ENCODE peak calls at places on chromosomes 5 and 9, in nine cellular contexts. One of them, this sample, is unnamed.
A peak's percentile ranks its signal among the peaks of the same experiment; 100 is the strongest.

GRCh38 chr5:178667685-178668084 is 40.8 kb upstream of the CLK4 start:
- DNase-seq in stomach: no peak
- DNase-seq in cardiac muscle cell: no peak
- DNase-seq in lower lobe of right lung: no peak
- DNase-seq in PC-3: no peak
- DNase-seq in colonic mucosa: no peak
- DNase-seq in PC-9: no peak
- DNase-seq in esophagus squamous epithelium: no peak
- DNase-seq in psoas muscle: no peak
- DNase-seq in this sample: no peak

GRCh38 chr9:3241290-3241689 is 284.5 kb downstream of the RFX3 start:
- DNase-seq in stomach: no peak
- DNase-seq in cardiac muscle cell: peak; percentile 33
- DNase-seq in lower lobe of right lung: no peak
- DNase-seq in PC-3: no peak
- DNase-seq in colonic mucosa: no peak
- DNase-seq in PC-9: no peak
- DNase-seq in esophagus squamous epithelium: no peak
- DNase-seq in psoas muscle: no peak
- DNase-seq in this sample: no peak

GRCh38 chr9:87372401-87372851 is 125.2 kb upstream of the DAPK1 start:
- DNase-seq in stomach: no peak
- DNase-seq in cardiac muscle cell: no peak
- DNase-seq in lower lobe of right lung: no peak
- DNase-seq in PC-3: no peak
- DNase-seq in colonic mucosa: no peak
- DNase-seq in PC-9: peak; percentile 66
- DNase-seq in esophagus squamous epithelium: no peak
- DNase-seq in psoas muscle: no peak
- DNase-seq in this sample: peak; percentile 24

GRCh38 chr5:10507575-10508024 is 56.3 kb upstream of the ANKRD33B start:
- DNase-seq in stomach: no peak
- DNase-seq in cardiac muscle cell: no peak
- DNase-seq in lower lobe of right lung: no peak
- DNase-seq in PC-3: peak; percentile 78
- DNase-seq in colonic mucosa: no peak
- DNase-seq in PC-9: no peak
- DNase-seq in esophagus squamous epithelium: no peak
- DNase-seq in psoas muscle: no peak
- DNase-seq in this sample: no peak

GRCh38 chr9:77092536-77092935 is 73.1 kb downstream of the FOXB2 start:
- DNase-seq in stomach: no peak
- DNase-seq in cardiac muscle cell: peak; percentile 16
- DNase-seq in lower lobe of right lung: no peak
- DNase-seq in PC-3: peak; percentile 35
- DNase-seq in colonic mucosa: no peak
- DNase-seq in PC-9: no peak
- DNase-seq in esophagus squamous epithelium: no peak
- DNase-seq in psoas muscle: no peak
- DNase-seq in this sample: no peak

GRCh38 chr5:20680718-20681302 is 692.8 kb upstream of the CDH18 start:
- DNase-seq in stomach: no peak
- DNase-seq in cardiac muscle cell: no peak
- DNase-seq in lower lobe of right lung: no peak
- DNase-seq in PC-3: no peak
- DNase-seq in colonic mucosa: no peak
- DNase-seq in PC-9: no peak
- DNase-seq in esophagus squamous epithelium: no peak
- DNase-seq in psoas muscle: no peak
- DNase-seq in this sample: no peak

GRCh38 chr9:70868661-70869652 is 252.5 kb downstream of the TRPM3 start:
- DNase-seq in stomach: peak; percentile 25
- DNase-seq in cardiac muscle cell: peak; percentile 92
- DNase-seq in lower lobe of right lung: no peak
- DNase-seq in PC-3: no peak
- DNase-seq in colonic mucosa: no peak
- DNase-seq in PC-9: no peak
- DNase-seq in esophagus squamous epithelium: no peak
- DNase-seq in psoas muscle: no peak
- DNase-seq in this sample: peak; percentile 12

GRCh38 chr9:77386187-77386586 is 208.9 kb downstream of the VPS13A start:
- DNase-seq in stomach: no peak
- DNase-seq in cardiac muscle cell: no peak
- DNase-seq in lower lobe of right lung: no peak
- DNase-seq in PC-3: no peak
- DNase-seq in colonic mucosa: no peak
- DNase-seq in PC-9: no peak
- DNase-seq in esophagus squamous epithelium: no peak
- DNase-seq in psoas muscle: no peak
- DNase-seq in this sample: no peak

GRCh38 chr5:93305984-93306383 is 275.0 kb downstream of the NR2F1-AS1 start:
- DNase-seq in stomach: no peak
- DNase-seq in cardiac muscle cell: no peak
- DNase-seq in lower lobe of right lung: no peak
- DNase-seq in PC-3: peak; percentile 86
- DNase-seq in colonic mucosa: no peak
- DNase-seq in PC-9: peak; percentile 53
- DNase-seq in esophagus squamous epithelium: no peak
- DNase-seq in psoas muscle: no peak
- DNase-seq in this sample: peak; percentile 12

GRCh38 chr5:172746725-172747124 is 24.3 kb downstream of the DUSP1 start:
- DNase-seq in stomach: no peak
- DNase-seq in cardiac muscle cell: no peak
- DNase-seq in lower lobe of right lung: no peak
- DNase-seq in PC-3: no peak
- DNase-seq in colonic mucosa: no peak
- DNase-seq in PC-9: no peak
- DNase-seq in esophagus squamous epithelium: no peak
- DNase-seq in psoas muscle: no peak
- DNase-seq in this sample: no peak

GRCh38 chr5:172745406-172745805 is 25.6 kb downstream of the DUSP1 start:
- DNase-seq in stomach: no peak
- DNase-seq in cardiac muscle cell: no peak
- DNase-seq in lower lobe of right lung: no peak
- DNase-seq in PC-3: no peak
- DNase-seq in colonic mucosa: no peak
- DNase-seq in PC-9: no peak
- DNase-seq in esophagus squamous epithelium: no peak
- DNase-seq in psoas muscle: no peak
- DNase-seq in this sample: no peak

GRCh38 chr5:172747471-172747870 is 23.5 kb downstream of the DUSP1 start:
- DNase-seq in stomach: no peak
- DNase-seq in cardiac muscle cell: no peak
- DNase-seq in lower lobe of right lung: no peak
- DNase-seq in PC-3: no peak
- DNase-seq in colonic mucosa: no peak
- DNase-seq in PC-9: no peak
- DNase-seq in esophagus squamous epithelium: no peak
- DNase-seq in psoas muscle: no peak
- DNase-seq in this sample: no peak

GRCh38 chr5:172744106-172745104 is 26.6 kb downstream of the DUSP1 start:
- DNase-seq in stomach: peak; percentile 64
- DNase-seq in cardiac muscle cell: no peak
- DNase-seq in lower lobe of right lung: peak; percentile 86
- DNase-seq in PC-3: no peak
- DNase-seq in colonic mucosa: peak; percentile 75
- DNase-seq in PC-9: peak; percentile 91
- DNase-seq in esophagus squamous epithelium: no peak
- DNase-seq in psoas muscle: no peak
- DNase-seq in this sample: no peak

DNA sequence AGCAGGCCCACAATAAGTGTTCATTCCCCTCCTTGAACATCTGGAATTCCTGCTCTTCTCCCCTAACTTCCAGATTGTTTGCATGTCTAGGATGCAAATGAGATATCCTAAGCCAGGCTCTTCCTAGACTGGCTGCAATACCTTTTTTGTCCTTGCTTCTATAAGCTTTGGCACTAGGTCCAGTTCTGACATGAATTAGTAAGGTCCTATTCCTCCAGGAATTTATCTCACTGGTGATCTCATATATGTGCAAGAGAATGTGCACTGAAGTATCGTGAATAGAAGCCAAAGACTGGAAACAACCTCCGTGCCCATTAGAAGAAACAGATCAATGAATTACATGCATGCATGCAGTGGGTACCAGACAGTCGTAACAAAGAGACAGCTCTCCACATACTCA is 25.2 kb downstream of the DUSP1 start:
- DNase-seq in stomach: no peak
- DNase-seq in cardiac muscle cell: no peak
- DNase-seq in lower lobe of right lung: no peak
- DNase-seq in PC-3: no peak
- DNase-seq in colonic mucosa: no peak
- DNase-seq in PC-9: no peak
- DNase-seq in esophagus squamous epithelium: no peak
- DNase-seq in psoas muscle: no peak
- DNase-seq in this sample: no peak
- H3K4me3 ChIP-seq in stomach: no peak overlapping the region
- H3K4me3 ChIP-seq in cardiac muscle cell: no peak overlapping the region
- H3K4me3 ChIP-seq in lower lobe of right lung: no peak overlapping the region
- H3K4me3 ChIP-seq in PC-3: no peak overlapping the region
- H3K4me3 ChIP-seq in colonic mucosa: no peak overlapping the region
- H3K4me3 ChIP-seq in PC-9: no peak overlapping the region
- H3K4me3 ChIP-seq in esophagus squamous epithelium: no peak overlapping the region
- H3K4me3 ChIP-seq in psoas muscle: no peak overlapping the region
- H3K4me3 ChIP-seq in this sample: no peak overlapping the region

GRCh38 chr5:52804978-52805377 is 17.3 kb downstream of the ITGA1 start:
- DNase-seq in stomach: no peak
- DNase-seq in cardiac muscle cell: no peak
- DNase-seq in lower lobe of right lung: no peak
- DNase-seq in PC-3: no peak
- DNase-seq in colonic mucosa: no peak
- DNase-seq in PC-9: no peak
- DNase-seq in esophagus squamous epithelium: no peak
- DNase-seq in psoas muscle: no peak
- DNase-seq in this sample: no peak

GRCh38 chr5:52804359-52804758 is 16.6 kb downstream of the ITGA1 start:
- DNase-seq in stomach: no peak
- DNase-seq in cardiac muscle cell: peak; percentile 66
- DNase-seq in lower lobe of right lung: no peak
- DNase-seq in PC-3: no peak
- DNase-seq in colonic mucosa: no peak
- DNase-seq in PC-9: no peak
- DNase-seq in esophagus squamous epithelium: no peak
- DNase-seq in psoas muscle: no peak
- DNase-seq in this sample: no peak

GRCh38 chr5:52807723-52808122 is 20.0 kb downstream of the ITGA1 start:
- DNase-seq in stomach: no peak
- DNase-seq in cardiac muscle cell: no peak
- DNase-seq in lower lobe of right lung: no peak
- DNase-seq in PC-3: no peak
- DNase-seq in colonic mucosa: no peak
- DNase-seq in PC-9: no peak
- DNase-seq in esophagus squamous epithelium: no peak
- DNase-seq in psoas muscle: no peak
- DNase-seq in this sample: no peak

GRCh38 chr5:52807037-52807436 is 19.3 kb downstream of the ITGA1 start:
- DNase-seq in stomach: no peak
- DNase-seq in cardiac muscle cell: no peak
- DNase-seq in lower lobe of right lung: no peak
- DNase-seq in PC-3: no peak
- DNase-seq in colonic mucosa: no peak
- DNase-seq in PC-9: no peak
- DNase-seq in esophagus squamous epithelium: no peak
- DNase-seq in psoas muscle: no peak
- DNase-seq in this sample: no peak

GRCh38 chr5:52805614-52806013 is 17.9 kb downstream of the ITGA1 start:
- DNase-seq in stomach: no peak
- DNase-seq in cardiac muscle cell: no peak
- DNase-seq in lower lobe of right lung: no peak
- DNase-seq in PC-3: no peak
- DNase-seq in colonic mucosa: no peak
- DNase-seq in PC-9: no peak
- DNase-seq in esophagus squamous epithelium: no peak
- DNase-seq in psoas muscle: no peak
- DNase-seq in this sample: no peak
- H3K4me1 ChIP-seq in stomach: peaks cover 48% of the 10 kb centered on the region
- H3K4me1 ChIP-seq in cardiac muscle cell: peaks cover 24% of the 10 kb centered on the region
- H3K4me1 ChIP-seq in lower lobe of right lung: peaks cover 87% of the 10 kb centered on the region
- H3K4me1 ChIP-seq in PC-3: peaks cover 31% of the 10 kb centered on the region
- H3K4me1 ChIP-seq in colonic mucosa: peaks cover 6% of the 10 kb centered on the region
- H3K4me1 ChIP-seq in PC-9: peaks cover 67% of the 10 kb centered on the region
- H3K4me1 ChIP-seq in esophagus squamous epithelium: peaks cover 95% of the 10 kb centered on the region
- H3K4me1 ChIP-seq in psoas muscle: peaks cover 45% of the 10 kb centered on the region
- H3K4me1 ChIP-seq in this sample: peaks cover 15% of the 10 kb centered on the region

GRCh38 chr9:111148994-111149759 is 110.9 kb upstream of the LPAR1 start:
- DNase-seq in stomach: no peak
- DNase-seq in cardiac muscle cell: peak; percentile 15
- DNase-seq in lower lobe of right lung: no peak
- DNase-seq in PC-3: peak; percentile 19
- DNase-seq in colonic mucosa: no peak
- DNase-seq in PC-9: no peak
- DNase-seq in esophagus squamous epithelium: no peak
- DNase-seq in psoas muscle: peak; percentile 50
- DNase-seq in this sample: no peak
- TF ChIP-seq CTCF in stomach: no peak
- TF ChIP-seq CTCF in cardiac muscle cell: peak; percentile 11
- TF ChIP-seq CTCF in lower lobe of right lung: no peak
- TF ChIP-seq CTCF in PC-3: peak; percentile 33
- TF ChIP-seq CTCF in colonic mucosa: no peak
- TF ChIP-seq CTCF in PC-9: no peak
- TF ChIP-seq CTCF in esophagus squamous epithelium: no peak
- TF ChIP-seq CTCF in psoas muscle: no peak
- TF ChIP-seq CTCF in this sample: peak; percentile 49

GRCh38 chr5:177357459-177358332 is at the start of gene RGS14:
- DNase-seq in stomach: peak; percentile 45
- DNase-seq in cardiac muscle cell: peak; percentile 65
- DNase-seq in lower lobe of right lung: peak; percentile 77
- DNase-seq in PC-3: peak; percentile 70
- DNase-seq in colonic mucosa: peak; percentile 71
- DNase-seq in PC-9: peak; percentile 44
- DNase-seq in esophagus squamous epithelium: no peak
- DNase-seq in psoas muscle: peak; percentile 54
- DNase-seq in this sample: no peak
- H3K4me3 ChIP-seq in stomach: peak within 1 kb of the TSS; percentile 37
- H3K4me3 ChIP-seq in cardiac muscle cell: no peak within 1 kb of the TSS
- H3K4me3 ChIP-seq in lower lobe of right lung: peak within 1 kb of the TSS; percentile 62
- H3K4me3 ChIP-seq in PC-3: peak within 1 kb of the TSS; percentile 73
- H3K4me3 ChIP-seq in colonic mucosa: peak within 1 kb of the TSS; percentile 48
- H3K4me3 ChIP-seq in PC-9: no peak within 1 kb of the TSS
- H3K4me3 ChIP-seq in esophagus squamous epithelium: peak within 1 kb of the TSS; percentile 53
- H3K4me3 ChIP-seq in psoas muscle: peak within 1 kb of the TSS; percentile 53
- H3K4me3 ChIP-seq in this sample: no peak within 1 kb of the TSS

DNA sequence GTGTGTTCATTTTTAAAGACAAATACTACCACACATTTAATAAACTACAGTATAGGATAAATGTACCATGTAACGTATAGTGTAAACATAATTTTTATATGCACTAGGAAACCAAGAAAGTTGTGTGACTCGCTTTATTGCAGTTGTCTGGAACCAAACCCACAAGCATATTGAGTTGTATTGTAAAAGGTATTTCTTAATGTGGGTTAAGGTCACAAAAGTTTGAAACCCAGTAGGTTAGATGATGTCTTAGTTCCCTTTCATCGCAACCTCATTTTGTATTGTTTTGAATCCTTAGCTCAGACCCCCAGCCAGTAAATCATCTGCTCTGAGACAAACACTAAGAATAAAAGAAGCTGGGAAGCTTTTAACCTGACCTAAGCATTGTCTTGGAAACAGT is 79.0 kb downstream of the TRIO start:
- DNase-seq in stomach: no peak
- DNase-seq in cardiac muscle cell: no peak
- DNase-seq in lower lobe of right lung: no peak
- DNase-seq in PC-3: peak; percentile 73
- DNase-seq in colonic mucosa: no peak
- DNase-seq in PC-9: no peak
- DNase-seq in esophagus squamous epithelium: no peak
- DNase-seq in psoas muscle: no peak
- DNase-seq in this sample: no peak
- H3K4me1 ChIP-seq in stomach: peaks cover 35% of the 10 kb centered on the region
- H3K4me1 ChIP-seq in cardiac muscle cell: peaks cover 29% of the 10 kb centered on the region
- H3K4me1 ChIP-seq in lower lobe of right lung: peaks cover 65% of the 10 kb centered on the region
- H3K4me1 ChIP-seq in PC-3: peaks cover 34% of the 10 kb centered on the region
- H3K4me1 ChIP-seq in colonic mucosa: peaks cover 12% of the 10 kb centered on the region
- H3K4me1 ChIP-seq in PC-9: peaks cover 24% of the 10 kb centered on the region
- H3K4me1 ChIP-seq in esophagus squamous epithelium: peaks cover 36% of the 10 kb centered on the region
- H3K4me1 ChIP-seq in psoas muscle: peaks cover 80% of the 10 kb centered on the region
- H3K4me1 ChIP-seq in this sample: peaks cover 8% of the 10 kb centered on the region